ENCODE peak calls at places on chromosomes 4 and X, in nine cellular contexts. I is CD8-positive, alpha-beta memory T cell; D is testis; U is IMR-90; Z is A673; R is naive thymus-derived CD4-positive, alpha-beta T cell; O is HCT116; Y is gastrocnemius medialis; P is thyroid gland. T is an unnamed sample.

GRCh38 chr4:97548186-97548585 is 595.1 kb downstream of the STPG2 start:
- DNase-seq in D (no peak), P (no peak), I (no peak), O (no peak), Z (no peak), R (no peak), U (no peak), Y (no peak), T (no peak)

GRCh38 chr4:118363166-118363565 is 10.4 kb upstream of the PRSS12 start:
- DNase-seq in Y (no peak), Z (no peak), R (no peak), O (no peak), I (no peak), U (no peak), D (no peak), P (no peak), T (no peak)

GRCh38 chr4:184439386-184439785 is 35.0 kb downstream of the IRF2 start:
- DNase-seq in O (no peak), Y (no peak), D (no peak), R (no peak), I (no peak), Z (no peak), P (no peak), U (peak), T (no peak)

GRCh38 chr4:46993075-46994006 is at the start of gene GABRA4:
- DNase-seq in I (no peak), R (no peak), Z (peak), Y (no peak), O (no peak), P (no peak), D (no peak), U (no peak), T (no peak)

GRCh38 chr4:9703391-9703790 is 78.0 kb upstream of the DRD5 start:
- DNase-seq in D (peak), Z (peak), I (peak), P (peak), O (peak), R (peak), Y (no peak), U (no peak), T (no peak)

GRCh38 chrX:24513416-24513815 is 48.3 kb downstream of the PDK3 start:
- DNase-seq in U (no peak), P (no peak), I (no peak), Z (no peak), R (no peak), Y (no peak), D (no peak), O (no peak), T (no peak)

GRCh38 chr4:23789765-23790164 is 100.1 kb downstream of the PPARGC1A start:
- DNase-seq in Z (no peak), R (no peak), D (no peak), P (peak), U (peak), Y (no peak), O (no peak), I (no peak), T (no peak)

GRCh38 chr4:54449999-54450398 is 207.8 kb upstream of the KIT start:
- DNase-seq in Z (no peak), I (no peak), P (no peak), D (no peak), O (no peak), U (no peak), R (no peak), Y (no peak), T (no peak)

GRCh38 chr4:138234254-138234653 is 7.9 kb downstream of the SLC7A11 start:
- DNase-seq in O (no peak), Y (no peak), R (no peak), U (no peak), I (no peak), Z (no peak), D (no peak), P (no peak), T (no peak)
- H3K27ac ChIP-seq in O (no peak), Y (no peak), R (no peak), U (peak), I (no peak), Z (peak), D (no peak), P (no peak), T (peak)

GRCh38 chrX:19990519-19991349 is at the start of gene BCLAF3:
- DNase-seq in Z (peak), P (peak), Y (peak), U (peak), R (peak), I (peak), D (peak), O (peak), T (no peak)
- H3K27ac ChIP-seq in Z (no peak), P (peak), Y (peak), U (peak), R (peak), I (peak), D (peak), O (peak), T (no peak)

DNA sequence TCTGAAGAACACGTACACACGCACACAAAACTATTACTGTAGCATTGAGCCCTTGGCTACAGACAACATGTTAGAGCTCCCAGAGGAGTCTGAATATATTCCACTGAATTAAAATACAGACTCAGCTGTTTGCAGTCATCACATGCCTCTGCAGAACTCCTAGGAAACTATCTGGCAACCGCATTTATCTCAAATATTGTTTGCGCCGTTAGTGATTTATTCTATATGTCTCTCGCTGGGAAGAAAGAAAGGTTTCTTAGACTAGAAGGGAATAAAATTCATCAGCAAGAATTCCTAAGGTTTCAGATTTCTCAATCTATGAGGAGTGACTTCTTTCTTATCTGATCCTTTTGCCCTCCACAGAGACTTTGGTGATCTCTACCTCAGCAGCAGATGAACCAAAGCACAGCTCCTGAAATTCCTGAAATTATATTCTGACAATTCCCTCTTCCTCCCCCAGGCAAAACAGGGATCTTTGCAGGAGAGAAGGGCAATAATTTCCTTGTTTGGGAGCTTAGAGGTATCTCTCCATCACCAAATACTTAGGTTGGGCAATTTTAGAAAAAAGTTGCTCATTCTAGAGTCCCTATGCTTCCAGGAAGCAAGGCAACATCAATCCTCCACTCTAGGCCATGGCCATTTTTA is 199.2 kb downstream of the APBB2 start:
- DNase-seq in Y (no peak), P (no peak), D (no peak), R (no peak), I (no peak), Z (no peak), U (no peak), O (no peak), T (no peak)
- H3K27ac ChIP-seq in Y (no peak), P (no peak), D (no peak), R (no peak), I (no peak), Z (no peak), U (no peak), O (no peak), T (no peak)

DNA sequence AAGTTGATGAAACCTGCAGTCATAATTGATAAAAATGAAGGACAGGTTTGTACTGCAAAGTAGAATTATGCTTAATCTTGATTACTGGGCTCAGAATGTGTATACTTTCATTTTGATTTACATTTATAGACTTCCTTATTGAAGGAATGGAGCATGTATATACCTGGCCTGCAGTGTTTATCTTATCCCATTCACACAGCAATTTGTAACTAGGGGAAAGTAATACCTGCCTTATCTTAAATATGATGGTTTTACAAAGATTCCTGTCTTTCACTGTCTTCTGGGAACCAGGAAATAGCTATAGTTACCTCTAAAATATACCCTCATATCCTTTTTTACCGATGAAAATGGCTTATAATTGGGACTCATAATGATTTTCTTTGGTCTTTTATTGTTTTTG is 29.7 kb downstream of the ADD1 start:
- DNase-seq in P (no peak), R (no peak), Z (no peak), U (no peak), I (no peak), Y (no peak), D (no peak), O (no peak), T (no peak)
- H3K27ac ChIP-seq in P (no peak), R (no peak), Z (no peak), U (no peak), I (no peak), Y (no peak), D (no peak), O (no peak), T (no peak)

DNA sequence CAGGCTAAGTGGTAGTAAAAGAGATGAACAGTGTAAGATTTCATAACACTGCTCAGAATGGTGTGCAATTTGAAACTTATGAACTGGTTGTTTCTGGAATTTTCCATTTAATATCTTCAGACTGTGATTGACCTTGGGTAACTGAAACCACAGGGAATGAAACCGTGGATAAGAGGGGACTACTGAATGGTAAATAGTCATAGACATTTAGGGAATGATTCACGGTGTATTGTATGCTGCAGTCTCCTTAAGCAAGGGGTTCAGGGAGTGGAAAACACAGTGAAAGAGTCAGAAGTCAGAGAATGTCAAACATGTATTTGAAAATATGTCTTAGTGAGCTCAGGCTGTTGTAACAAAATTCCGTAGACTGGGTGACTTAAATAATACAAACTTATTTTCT is 398.2 kb upstream of the DIPK2B start:
- DNase-seq in O (no peak), U (peak), Y (no peak), P (no peak), I (no peak), D (no peak), Z (no peak), R (no peak), T (no peak)
- H3K27ac ChIP-seq in O (no peak), U (no peak), Y (no peak), P (no peak), I (no peak), D (no peak), Z (no peak), R (no peak), T (no peak)

GRCh38 chr4:143437476-143437875 is 76.0 kb upstream of the SMARCA5 start:
- DNase-seq in P (no peak), D (no peak), R (no peak), Y (no peak), O (no peak), Z (no peak), U (no peak), I (no peak), T (no peak)

GRCh38 chr4:143441678-143442077 is 71.8 kb upstream of the SMARCA5 start:
- DNase-seq in D (no peak), O (no peak), R (no peak), I (no peak), P (no peak), Y (no peak), Z (no peak), U (no peak), T (no peak)

GRCh38 chr4:143437937-143438336 is 75.6 kb upstream of the SMARCA5 start:
- DNase-seq in D (no peak), Z (no peak), U (no peak), I (no peak), O (no peak), P (no peak), Y (no peak), R (no peak), T (no peak)

GRCh38 chr4:143443728-143444127 is 69.8 kb upstream of the SMARCA5 start:
- DNase-seq in Y (no peak), R (no peak), Z (no peak), I (no peak), U (no peak), D (no peak), O (no peak), P (no peak), T (no peak)

DNA sequence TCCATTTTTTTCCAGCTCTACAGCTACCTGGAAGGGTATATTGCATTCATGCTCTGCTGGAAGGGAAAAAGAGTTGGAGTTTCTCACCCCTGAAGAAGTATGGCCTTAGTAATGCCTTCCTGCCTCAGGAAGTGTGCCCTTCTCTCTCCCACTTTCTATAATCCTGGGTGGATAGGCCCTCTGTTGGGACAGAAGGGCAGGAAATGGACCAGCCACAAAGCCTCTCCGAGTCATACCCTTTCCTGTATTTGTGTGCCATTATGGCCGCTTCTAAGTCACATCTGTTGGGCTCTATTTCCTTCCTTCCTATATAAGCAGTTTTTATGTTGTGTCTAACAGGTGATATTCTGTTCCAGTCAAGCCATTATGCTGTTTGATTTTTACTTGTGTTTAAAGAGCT is 74.8 kb upstream of the SMARCA5 start:
- DNase-seq in Y (no peak), D (no peak), R (no peak), Z (peak), O (no peak), P (no peak), U (no peak), I (no peak), T (no peak)
- H3K27ac ChIP-seq in Y (no peak), D (no peak), R (no peak), Z (no peak), O (no peak), P (no peak), U (no peak), I (no peak), T (no peak)

GRCh38 chrX:136125106-136125505 is 22.2 kb upstream of the FHL1 start:
- DNase-seq in O (no peak), I (no peak), Z (no peak), D (no peak), P (no peak), R (no peak), Y (no peak), U (no peak), T (no peak)

GRCh38 chrX:136126371-136126770 is 21.0 kb upstream of the FHL1 start:
- DNase-seq in U (no peak), P (no peak), Z (no peak), R (no peak), I (no peak), Y (no peak), O (no peak), D (no peak), T (no peak)

GRCh38 chrX:136128743-136129142 is 18.6 kb upstream of the FHL1 start:
- DNase-seq in Y (no peak), U (no peak), R (no peak), I (no peak), O (no peak), P (no peak), Z (no peak), D (no peak), T (no peak)

GRCh38 chrX:136130931-136131843 is 16.1 kb upstream of the FHL1 start:
- DNase-seq in U (peak), P (no peak), Z (peak), R (no peak), Y (no peak), I (no peak), D (no peak), O (peak), T (no peak)

DNA sequence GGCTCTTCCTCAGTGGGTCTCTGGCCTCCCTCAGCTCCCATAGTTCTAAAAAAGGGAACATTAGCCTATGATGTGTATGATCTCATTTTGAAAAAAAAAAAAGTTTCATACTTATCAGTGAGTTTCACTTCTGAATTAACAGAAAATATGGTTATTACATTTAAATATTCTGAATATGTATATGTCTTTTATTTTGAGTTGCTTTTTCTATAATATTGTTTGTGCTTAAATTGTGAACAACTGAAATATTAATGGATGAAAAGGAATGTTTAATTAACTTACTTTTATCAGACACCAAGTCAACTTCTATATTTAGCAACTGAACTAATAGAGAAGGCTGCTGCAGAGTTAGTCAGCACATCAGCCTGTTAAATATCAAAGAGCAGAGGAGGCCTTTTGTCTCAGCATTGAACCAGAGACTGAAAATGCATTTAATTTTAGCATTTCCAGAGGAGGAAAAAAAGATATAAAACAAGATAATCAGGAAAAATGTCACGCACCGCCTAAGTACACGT is 20.4 kb upstream of the FHL1 start:
- DNase-seq in I (no peak), R (no peak), P (no peak), O (no peak), U (peak), D (no peak), Z (no peak), Y (no peak), T (no peak)
- H3K27ac ChIP-seq in I (no peak), R (no peak), P (no peak), O (no peak), U (no peak), D (no peak), Z (no peak), Y (peak), T (peak)

T was measured in SK-N-MC.